ENCODE peak calls at places on chromosome 14, in six cellular contexts. H is right atrium auricular region, D is prostate gland, M is neuronal stem cell, W is body of pancreas, G is ovary. K is an unnamed sample.

GRCh38 chr14:71441142-71441541 is 491.1 kb upstream of the RGS6 start:
- DNase-seq in H (no peak), D (no peak), M (no peak), W (no peak), G (no peak), K (no peak)

GRCh38 chr14:77181603-77182437 is at the start of gene TMEM63C:
- DNase-seq in H (peak; percentile 16), D (no peak), M (peak; percentile 85), W (peak; percentile 67), G (no peak), K (peak; percentile 99)

GRCh38 chr14:54211562-54212308 is 185.1 kb upstream of the CDKN3 start:
- DNase-seq in H (no peak), D (no peak), M (no peak), W (no peak), G (no peak), K (no peak)

GRCh38 chr14:55354500-55354899 is 57.1 kb downstream of the ATG14 start:
- DNase-seq in H (no peak), D (peak; percentile 65), M (peak; percentile 9), W (peak; percentile 68), G (peak; percentile 44), K (peak; percentile 90)

GRCh38 chr14:26276757-26277156 is 321.1 kb downstream of the NOVA1 start:
- DNase-seq in H (no peak), D (no peak), M (peak; percentile 30), W (no peak), G (no peak), K (peak; percentile 62)

GRCh38 chr14:104820669-104821228 is 19.8 kb downstream of the ZBTB42 start:
- DNase-seq in H (no peak), D (peak; percentile 62), M (no peak), W (peak; percentile 69), G (peak; percentile 46), K (no peak)

GRCh38 chr14:43729149-43729548 is 777.9 kb downstream of the FSCB start:
- DNase-seq in H (no peak), D (no peak), M (peak; percentile 1), W (no peak), G (no peak), K (no peak)

GRCh38 chr14:32078030-32078793 is 1.1 kb downstream of the ARHGAP5 start:
- DNase-seq in H (peak; percentile 63), D (peak; percentile 32), M (no peak), W (peak; percentile 42), G (peak; percentile 42), K (peak; percentile 82)

GRCh38 chr14:38204717-38205115 is 3.0 kb upstream of the SSTR1 start:
- DNase-seq in H (no peak), D (no peak), M (no peak), W (no peak), G (no peak), K (no peak)

GRCh38 chr14:37253905-37254304 is 56.2 kb downstream of the MIPOL1 start:
- DNase-seq in H (no peak), D (no peak), M (no peak), W (peak; percentile 6), G (peak; percentile 20), K (no peak)

GRCh38 chr14:59576332-59577294 is at the start of gene CCDC175:
- DNase-seq in H (peak; percentile 79), D (peak; percentile 77), M (peak; percentile 88), W (peak; percentile 93), G (peak; percentile 41), K (peak; percentile 97)

GRCh38 chr14:70018713-70019201 is 139.5 kb downstream of the SMOC1 start:
- DNase-seq in H (no peak), D (peak; percentile 10), M (no peak), W (peak; percentile 19), G (peak; percentile 27), K (no peak)

GRCh38 chr14:100408350-100409015 is 85.3 kb downstream of the SLC25A47 start:
- DNase-seq in H (no peak), D (no peak), M (no peak), W (peak; percentile 65), G (no peak), K (no peak)

GRCh38 chr14:50061664-50062437 is 54.5 kb downstream of the VCPKMT start:
- DNase-seq in H (no peak), D (no peak), M (no peak), W (peak; percentile 65), G (no peak), K (peak; percentile 88)

GRCh38 chr14:104863923-104864266 is 1.2 kb upstream of the CEP170B start:
- DNase-seq in H (no peak), D (no peak), M (no peak), W (no peak), G (no peak), K (no peak)

GRCh38 chr14:89304972-89305703 is 111.9 kb downstream of the FOXN3 start:
- DNase-seq in H (peak; percentile 67), D (peak; percentile 56), M (no peak), W (peak; percentile 30), G (peak; percentile 60), K (peak; percentile 58)

GRCh38 chr14:105411017-105411941 is 8.3 kb upstream of the MTA1 start:
- DNase-seq in H (no peak), D (no peak), M (no peak), W (peak; percentile 56), G (no peak), K (peak; percentile 62)

GRCh38 chr14:55136868-55137785 is 8.1 kb downstream of the LGALS3 start:
- DNase-seq in H (peak; percentile 89), D (no peak), M (no peak), W (peak; percentile 62), G (peak; percentile 90), K (no peak)

GRCh38 chr14:88168498-88169165 is 154.4 kb downstream of the KCNK10 start:
- DNase-seq in H (peak; percentile 63), D (no peak), M (no peak), W (peak; percentile 58), G (no peak), K (peak; percentile 87)

GRCh38 chr14:79395061-79395460 is 816.2 kb downstream of the DIO2 start:
- DNase-seq in H (no peak), D (no peak), M (no peak), W (no peak), G (no peak), K (no peak)

GRCh38 chr14:77037886-77038511 is 9.5 kb upstream of the IRF2BPL start:
- DNase-seq in H (no peak), D (no peak), M (no peak), W (no peak), G (peak; percentile 55), K (no peak)

GRCh38 chr14:99349721-99350495 is 77.9 kb upstream of the BCL11B start:
- DNase-seq in H (no peak), D (no peak), M (no peak), W (no peak), G (no peak), K (no peak)

GRCh38 chr14:99732436-99733220 is 48.5 kb downstream of the CYP46A1 start:
- DNase-seq in H (peak; percentile 57), D (no peak), M (no peak), W (no peak), G (peak; percentile 18), K (no peak)

GRCh38 chr14:97298331-97298730 is 501.1 kb downstream of the VRK1 start:
- DNase-seq in H (no peak), D (no peak), M (no peak), W (no peak), G (no peak), K (peak; percentile 75)

GRCh38 chr14:84237881-84238280 is 1292.1 kb upstream of the FLRT2 start:
- DNase-seq in H (no peak), D (no peak), M (no peak), W (no peak), G (no peak), K (no peak)

GRCh38 chr14:91126761-91127160 is 12.9 kb downstream of the DGLUCY start:
- DNase-seq in H (no peak), D (no peak), M (no peak), W (no peak), G (no peak), K (no peak)

GRCh38 chr14:70871863-70872677 is 35.2 kb upstream of the PCNX1 start:
- DNase-seq in H (no peak), D (no peak), M (no peak), W (no peak), G (no peak), K (peak; percentile 39)

GRCh38 chr14:56659964-56660551 is 80.5 kb downstream of the TMEM260 start:
- DNase-seq in H (no peak), D (no peak), M (peak; percentile 37), W (no peak), G (no peak), K (peak; percentile 84)

GRCh38 chr14:89660183-89660582 is 243.2 kb upstream of the FOXN3 start:
- DNase-seq in H (no peak), D (no peak), M (no peak), W (peak; percentile 23), G (peak; percentile 44), K (no peak)

DNA sequence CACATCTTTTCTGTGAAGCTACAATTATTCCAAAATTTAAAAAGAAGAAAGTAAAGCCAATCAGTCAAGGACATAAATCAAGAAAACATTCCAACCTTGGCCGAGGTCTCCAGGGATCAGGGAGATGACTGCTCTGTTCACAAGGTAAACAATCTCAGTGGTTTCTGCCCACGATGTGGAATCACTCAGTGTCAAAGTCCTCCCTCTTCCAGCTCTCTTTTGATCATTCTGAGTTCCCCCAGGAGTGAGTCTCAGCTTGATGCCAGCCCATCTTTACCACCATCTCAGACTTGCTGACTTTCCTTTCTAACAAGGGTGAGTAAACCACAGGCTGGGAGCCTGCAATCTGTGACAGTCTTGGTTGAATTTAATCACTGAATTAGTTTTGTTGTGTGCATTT is 4.8 kb upstream of the SERPINA9 start:
- DNase-seq in H (no peak), D (no peak), M (no peak), W (no peak), G (no peak), K (no peak)
- H3K36me3 ChIP-seq in H (no peaks in the 10 kb centered on the region), D (no peaks in the 10 kb centered on the region), M (no peaks in the 10 kb centered on the region), W (no peaks in the 10 kb centered on the region), G (no peaks in the 10 kb centered on the region), K (peaks cover 5% of the 10 kb centered on the region)

GRCh38 chr14:75578786-75579781 is 664 bp downstream of the FLVCR2 start:
- DNase-seq in H (peak; percentile 66), D (peak; percentile 46), M (peak; percentile 8), W (peak; percentile 51), G (no peak), K (no peak)
- H3K4me3 ChIP-seq in H (peak overlapping the region; percentile 41), D (peak overlapping the region; percentile 31), M (peak overlapping the region; percentile 55), W (no peak overlapping the region), G (peak overlapping the region; percentile 65), K (no peak overlapping the region)

DNA sequence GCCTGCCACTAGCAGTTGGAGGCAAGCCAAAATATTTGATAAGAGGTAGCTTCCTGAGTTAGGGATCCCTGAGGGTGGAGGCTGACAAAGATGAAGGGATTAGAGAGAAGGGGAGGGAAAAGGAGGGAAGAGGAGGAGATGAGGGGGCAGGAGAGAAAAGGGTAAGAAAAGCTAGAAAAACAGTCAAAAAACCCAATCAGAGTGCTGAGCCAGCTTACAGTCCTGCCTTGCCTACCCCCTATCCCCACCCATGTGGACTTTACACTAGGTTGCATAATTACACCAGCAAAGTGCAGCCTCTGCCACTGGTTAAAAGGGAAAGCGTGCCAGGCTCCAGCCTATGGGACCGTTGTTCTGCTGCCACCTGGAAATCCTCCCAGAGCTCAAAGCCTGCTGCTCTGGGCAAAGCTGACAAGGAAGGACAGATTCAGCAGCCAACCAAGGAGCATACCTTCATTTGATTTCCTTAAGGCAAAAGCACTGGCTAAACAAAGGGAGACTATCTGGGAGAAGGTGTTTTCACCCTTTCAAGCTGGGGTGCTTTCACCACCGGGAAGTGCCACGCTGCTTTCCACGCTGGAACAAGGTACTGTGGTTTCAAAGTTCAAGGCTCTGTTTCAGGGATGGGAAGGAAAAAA is 3.9 kb upstream of the NUMB start:
- DNase-seq in H (peak; percentile 61), D (peak; percentile 90), M (no peak), W (peak; percentile 98), G (peak; percentile 32), K (no peak)
- H3K4me1 ChIP-seq in H (no peaks in the 10 kb centered on the region), D (peaks cover 11% of the 10 kb centered on the region), M (peaks cover 4% of the 10 kb centered on the region), W (peaks cover 49% of the 10 kb centered on the region), G (peaks cover 13% of the 10 kb centered on the region), K (peaks cover 56% of the 10 kb centered on the region)

GRCh38 chr14:72946491-72946890 is 20.2 kb downstream of the DCAF4 start:
- DNase-seq in H (no peak), D (no peak), M (no peak), W (no peak), G (no peak), K (no peak)
- H3K36me3 ChIP-seq in H (peaks cover 17% of the 10 kb centered on the region), D (no peaks in the 10 kb centered on the region), M (peaks cover 21% of the 10 kb centered on the region), W (peaks cover 23% of the 10 kb centered on the region), G (no peaks in the 10 kb centered on the region), K (peaks cover 33% of the 10 kb centered on the region)